ENCODE peak calls at places on chromosomes 2 and 18, in eight cellular contexts. B is HepG2, F is A549, S is SK-N-SH, P is IMR-90, R is GM12878, W is K562, J is H1. O is an unnamed sample.

GRCh38 chr2:200763422-200763821 is 48.3 kb upstream of the BZW1 start:
- DNase-seq in B (no peak), F (no peak), S (no peak), P (peak), R (no peak), W (no peak), J (no peak), O (no peak)

GRCh38 chr2:145874466-145874865 is 1354.5 kb upstream of the ZEB2 start:
- DNase-seq in B (no peak), F (no peak), S (no peak), P (peak), R (no peak), W (no peak), J (no peak), O (no peak)

GRCh38 chr2:231362785-231363184 is 32.7 kb upstream of the B3GNT7 start:
- DNase-seq in B (no peak), F (no peak), S (no peak), P (no peak), R (no peak), W (no peak), J (no peak), O (no peak)

GRCh38 chr2:109470121-109470921 is 143.4 kb downstream of the SEPTIN10 start:
- DNase-seq in B (no peak), F (peak), S (no peak), P (peak), R (no peak), W (no peak), J (no peak), O (no peak)

GRCh38 chr18:24176727-24177416 is 38.0 kb downstream of the CABYR start:
- DNase-seq in B (peak), F (peak), S (peak), P (peak), R (peak), W (peak), J (peak), O (peak)

GRCh38 chr2:130824492-130825061 is 12.1 kb upstream of the ARHGEF4 start:
- DNase-seq in B (no peak), F (peak), S (no peak), P (peak), R (peak), W (no peak), J (no peak), O (no peak)

GRCh38 chr2:19933351-19933981 is 31.7 kb upstream of the TTC32 start:
- DNase-seq in B (peak), F (peak), S (no peak), P (peak), R (peak), W (no peak), J (no peak), O (no peak)

GRCh38 chr2:133972786-133973185 is 281.1 kb upstream of the MGAT5 start:
- DNase-seq in B (no peak), F (no peak), S (no peak), P (peak), R (no peak), W (no peak), J (no peak), O (no peak)

GRCh38 chr2:45353879-45354278 is 257.2 kb downstream of the SRBD1 start:
- DNase-seq in B (peak), F (peak), S (no peak), P (peak), R (no peak), W (no peak), J (no peak), O (no peak)

GRCh38 chr18:49021433-49022129 is 70.8 kb upstream of the SMAD7 start:
- DNase-seq in B (peak), F (peak), S (peak), P (peak), R (peak), W (peak), J (peak), O (peak)

GRCh38 chr18:21064347-21064746 is 47.3 kb downstream of the ROCK1 start:
- DNase-seq in B (no peak), F (no peak), S (no peak), P (peak), R (no peak), W (no peak), J (no peak), O (no peak)

GRCh38 chr2:24831216-24831615 is 38.0 kb downstream of the CENPO start:
- DNase-seq in B (no peak), F (no peak), S (no peak), P (no peak), R (no peak), W (no peak), J (no peak), O (peak)

GRCh38 chr18:30280861-30281470 is 761.6 kb downstream of the DSC3 start:
- DNase-seq in B (peak), F (peak), S (peak), P (peak), R (no peak), W (peak), J (no peak), O (no peak)

GRCh38 chr18:23207191-23207955 is 72.1 kb downstream of the CABLES1 start:
- DNase-seq in B (peak), F (peak), S (no peak), P (peak), R (no peak), W (peak), J (no peak), O (no peak)

GRCh38 chr2:43269706-43270105 is 43.3 kb upstream of the ZFP36L2 start:
- DNase-seq in B (no peak), F (no peak), S (no peak), P (peak), R (no peak), W (no peak), J (no peak), O (no peak)

GRCh38 chr2:47897191-47897955 is 8.9 kb downstream of the FBXO11 start:
- DNase-seq in B (no peak), F (no peak), S (no peak), P (no peak), R (no peak), W (no peak), J (no peak), O (no peak)

GRCh38 chr2:230162981-230163380 is 56.8 kb downstream of the SP110 start:
- DNase-seq in B (no peak), F (no peak), S (no peak), P (no peak), R (no peak), W (no peak), J (no peak), O (no peak)

GRCh38 chr2:169845016-169845415 is 17.8 kb downstream of the UBR3 start:
- DNase-seq in B (no peak), F (no peak), S (no peak), P (peak), R (no peak), W (no peak), J (no peak), O (no peak)

GRCh38 chr18:23352042-23352441 is 101.0 kb upstream of the RIOK3 start:
- DNase-seq in B (no peak), F (no peak), S (no peak), P (no peak), R (no peak), W (no peak), J (no peak), O (no peak)

GRCh38 chr2:42100696-42101585 is 53.1 kb downstream of the PKDCC start:
- DNase-seq in B (no peak), F (no peak), S (no peak), P (peak), R (no peak), W (no peak), J (no peak), O (peak)

GRCh38 chr2:76613330-76613729 is 902.6 kb upstream of the GCFC2 start:
- DNase-seq in B (no peak), F (no peak), S (no peak), P (no peak), R (no peak), W (no peak), J (no peak), O (no peak)
- TF ChIP-seq USF2 in B (no peak), F (no peak), S (no peak), P (no peak), R (no peak), W (no peak), J (no peak), O (no peak)

DNA sequence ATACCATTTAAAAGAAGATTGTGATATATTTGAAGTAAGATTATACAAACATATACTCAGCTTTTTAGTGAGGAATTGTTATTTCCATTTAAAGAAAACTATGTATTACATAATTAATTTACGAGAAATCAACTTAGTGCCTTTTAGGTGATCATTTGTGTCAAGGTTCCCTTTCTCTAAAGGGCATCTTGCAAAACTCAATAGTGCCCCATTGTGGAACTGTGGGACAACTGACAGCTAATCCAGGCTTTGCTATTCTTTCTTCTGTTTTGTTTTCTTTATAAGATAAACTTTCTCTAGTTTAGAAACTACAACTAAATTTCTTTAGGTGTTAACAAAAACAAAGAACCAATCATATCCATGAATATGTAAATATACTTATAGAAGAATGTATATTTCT is 24.3 kb upstream of the VIT start:
- DNase-seq in B (peak), F (peak), S (no peak), P (peak), R (no peak), W (no peak), J (no peak), O (no peak)
- TF ChIP-seq USF2 in B (no peak), F (no peak), S (no peak), P (no peak), R (no peak), W (no peak), J (no peak), O (no peak)

GRCh38 chr2:9063023-9063606 is 59.6 kb upstream of the MBOAT2 start:
- DNase-seq in B (no peak), F (no peak), S (no peak), P (no peak), R (no peak), W (no peak), J (no peak), O (no peak)

GRCh38 chr2:9055471-9055870 is 52.0 kb upstream of the MBOAT2 start:
- DNase-seq in B (no peak), F (no peak), S (no peak), P (no peak), R (no peak), W (no peak), J (no peak), O (no peak)

GRCh38 chr2:9060819-9061218 is 57.3 kb upstream of the MBOAT2 start:
- DNase-seq in B (no peak), F (no peak), S (peak), P (no peak), R (no peak), W (no peak), J (no peak), O (no peak)

GRCh38 chr2:9053534-9053931 is 50.0 kb upstream of the MBOAT2 start:
- DNase-seq in B (no peak), F (no peak), S (no peak), P (no peak), R (no peak), W (no peak), J (no peak), O (no peak)

DNA sequence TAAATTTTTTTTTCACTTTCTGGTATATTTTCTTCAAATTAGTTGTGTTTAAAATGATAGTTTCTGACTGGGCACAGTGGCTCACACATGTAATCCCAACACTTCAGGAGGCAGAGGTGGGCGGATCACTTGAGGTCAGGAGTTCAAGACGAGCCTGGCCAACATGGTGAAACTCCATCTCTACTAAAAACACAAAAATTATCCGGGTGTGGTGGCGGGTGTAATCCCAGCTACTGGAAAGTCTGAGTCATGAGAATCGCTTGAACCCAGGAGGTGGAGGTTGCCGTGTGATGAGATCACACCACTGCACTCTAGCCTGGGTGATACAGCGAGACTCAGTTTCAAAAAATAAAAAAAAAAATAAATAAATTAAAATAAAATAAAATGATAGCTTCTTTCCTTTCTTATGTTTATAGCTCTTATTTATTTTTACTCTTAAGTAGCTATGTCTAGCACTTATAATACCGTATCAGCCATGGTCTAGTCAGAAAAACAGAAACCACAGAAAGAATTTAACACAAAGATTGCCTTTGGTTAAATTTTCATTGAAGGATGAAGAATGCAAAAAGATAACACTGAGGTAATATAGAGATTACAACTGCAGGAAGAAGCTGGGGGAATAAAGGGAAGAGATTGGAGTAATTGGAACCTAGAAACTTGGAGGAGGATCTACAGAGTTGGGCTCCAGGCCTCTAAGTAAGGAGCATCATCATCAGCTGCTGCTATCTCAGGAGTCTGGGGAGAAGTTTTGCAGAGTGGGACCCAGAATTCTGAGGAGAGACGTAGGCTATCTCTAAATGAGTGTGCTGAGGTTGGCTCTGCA is 54.7 kb upstream of the MBOAT2 start:
- DNase-seq in B (no peak), F (peak), S (no peak), P (peak), R (no peak), W (no peak), J (no peak), O (no peak)
- TF ChIP-seq USF2 in B (no peak), F (no peak), S (no peak), P (no peak), R (no peak), W (no peak), J (no peak), O (no peak)

GRCh38 chr2:86140969-86141392 is 34.9 kb downstream of the PTCD3 start:
- DNase-seq in B (peak), F (no peak), S (no peak), P (no peak), R (no peak), W (no peak), J (no peak), O (no peak)
- TF ChIP-seq USF2 in B (no peak), F (no peak), S (no peak), P (no peak), R (no peak), W (no peak), J (peak), O (no peak)